ENCODE peak calls at places on chromosomes 13 and 19, in ten cellular contexts. C is Peyer's patch, N is suprapubic skin, M is heart left ventricle, H is tibial nerve, L is IMR-90, W is upper lobe of left lung, R is transverse colon, V is GM12878, O is A549. F is an unnamed sample.

GRCh38 chr19:6376512-6377193 is 920 bp upstream of the PSPN start:
- DNase-seq in V (no peak), R (no peak), O (no peak), M (no peak), W (no peak), H (no peak), C (no peak), N (no peak), L (no peak), F (no peak)

GRCh38 chr13:91491980-91492379 is 93.6 kb downstream of the GPC5 start:
- DNase-seq in M (no peak), W (no peak), R (no peak), V (no peak), O (no peak), N (no peak), L (no peak), C (no peak), H (no peak), F (no peak)

GRCh38 chr19:38068851-38069250 is 155.2 kb downstream of the DPF1 start:
- DNase-seq in L (no peak), W (no peak), M (no peak), O (no peak), V (no peak), C (no peak), R (no peak), N (no peak), H (no peak), F (no peak)

GRCh38 chr13:20882206-20882605 is 20.3 kb downstream of the XPO4 start:
- DNase-seq in V (no peak), C (no peak), H (no peak), O (no peak), M (no peak), R (no peak), W (no peak), N (no peak), L (peak), F (no peak)

GRCh38 chr19:4583961-4584669 is 24.6 kb upstream of the SEMA6B start:
- DNase-seq in W (no peak), C (no peak), V (no peak), L (no peak), R (no peak), M (no peak), H (no peak), N (no peak), O (no peak), F (no peak)

GRCh38 chr19:14021474-14021873 is 6.5 kb upstream of the RLN3 start:
- DNase-seq in N (no peak), M (no peak), C (no peak), W (no peak), V (no peak), L (no peak), H (no peak), O (no peak), R (no peak), F (no peak)

GRCh38 chr13:36096411-36097184 is 34.6 kb downstream of the DCLK1 start:
- DNase-seq in R (no peak), C (no peak), H (no peak), M (no peak), L (no peak), O (no peak), N (no peak), V (no peak), W (no peak), F (no peak)

GRCh38 chr19:47790398-47790814 is 11.9 kb downstream of the SELENOW start:
- DNase-seq in M (peak), N (peak), W (peak), H (peak), R (peak), C (peak), L (peak), V (no peak), O (peak), F (peak)

GRCh38 chr13:23407996-23408395 is 25.5 kb downstream of the SACS start:
- DNase-seq in W (no peak), L (no peak), O (no peak), N (no peak), V (no peak), M (no peak), C (no peak), R (no peak), H (no peak), F (no peak)

GRCh38 chr13:53064721-53065120 is 36.1 kb downstream of the OLFM4 start:
- DNase-seq in R (no peak), C (no peak), V (no peak), L (no peak), O (no peak), H (peak), M (no peak), W (no peak), N (no peak), F (no peak)

GRCh38 chr13:44932850-44933251 is 56.4 kb downstream of the NUFIP1 start:
- DNase-seq in W (no peak), O (peak), L (peak), V (no peak), R (no peak), C (no peak), N (peak), H (peak), M (no peak), F (no peak)

GRCh38 chr13:49220856-49221614 is 897 bp downstream of the MLNR start:
- DNase-seq in O (no peak), M (no peak), R (no peak), W (no peak), N (no peak), V (no peak), C (no peak), L (peak), H (no peak), F (no peak)

GRCh38 chr13:113422790-113423189 is 30.5 kb downstream of the ADPRHL1 start:
- DNase-seq in V (no peak), C (no peak), H (no peak), N (no peak), O (no peak), L (no peak), R (no peak), W (no peak), M (peak), F (no peak)

GRCh38 chr19:29831041-29831548 is 19.3 kb downstream of the CCNE1 start:
- DNase-seq in H (no peak), M (no peak), O (peak), W (no peak), V (no peak), N (peak), L (no peak), C (no peak), R (no peak), F (no peak)

GRCh38 chr19:35717665-35718344 is at the start of gene KMT2B:
- DNase-seq in W (no peak), C (no peak), L (no peak), H (peak), V (no peak), M (no peak), R (peak), O (peak), N (no peak), F (peak)

GRCh38 chr13:48490241-48490640 is 42.6 kb downstream of the RCBTB2 start:
- DNase-seq in O (no peak), H (no peak), W (no peak), C (no peak), R (no peak), N (no peak), M (no peak), V (no peak), L (no peak), F (no peak)

GRCh38 chr13:32225494-32225931 is 89.7 kb downstream of the ZAR1L start:
- DNase-seq in H (no peak), C (no peak), R (no peak), W (no peak), V (no peak), M (no peak), L (peak), N (no peak), O (no peak), F (no peak)

GRCh38 chr19:56144396-56144795 is 3.3 kb downstream of the ZNF444 start:
- DNase-seq in R (no peak), N (no peak), W (no peak), C (no peak), O (no peak), L (no peak), M (no peak), H (no peak), V (no peak), F (no peak)

GRCh38 chr19:48169585-48169973 is 565 bp downstream of the LIG1 start:
- DNase-seq in R (peak), N (peak), V (no peak), M (peak), O (peak), H (peak), C (peak), W (peak), L (peak), F (peak)

GRCh38 chr13:113546571-113547247 is 37.8 kb upstream of the TFDP1 start:
- DNase-seq in C (no peak), N (peak), L (peak), W (no peak), H (peak), R (peak), O (no peak), V (no peak), M (peak), F (no peak)

GRCh38 chr13:111456452-111457230 is 136.2 kb downstream of the TEX29 start:
- DNase-seq in O (no peak), M (no peak), R (no peak), W (no peak), C (no peak), H (no peak), N (no peak), V (no peak), L (no peak), F (no peak)

GRCh38 chr13:99357149-99357596 is 50.0 kb upstream of the GPR183 start:
- DNase-seq in R (no peak), H (no peak), N (no peak), W (no peak), V (peak), O (no peak), L (peak), C (no peak), M (no peak), F (no peak)

GRCh38 chr13:53198017-53198416 is 169.4 kb downstream of the OLFM4 start:
- DNase-seq in V (no peak), C (no peak), O (no peak), M (no peak), L (no peak), H (no peak), N (no peak), R (no peak), W (no peak), F (no peak)

GRCh38 chr19:40605201-40605971 is 4.2 kb downstream of the LTBP4 start:
- DNase-seq in N (no peak), H (no peak), O (peak), L (peak), R (peak), W (peak), M (peak), C (peak), V (peak), F (peak)

GRCh38 chr19:35468637-35469036 is 20.6 kb downstream of the FFAR2 start:
- DNase-seq in L (no peak), C (peak), H (peak), W (peak), V (peak), N (no peak), R (peak), M (peak), O (peak), F (no peak)

GRCh38 chr13:98648141-98648540 is 71.2 kb upstream of the STK24 start:
- DNase-seq in N (no peak), V (no peak), R (peak), M (no peak), L (no peak), O (no peak), H (no peak), W (no peak), C (no peak), F (no peak)

GRCh38 chr13:30142502-30143211 is 164.7 kb downstream of the KATNAL1 start:
- DNase-seq in O (peak), V (no peak), W (no peak), H (peak), C (no peak), R (peak), M (no peak), N (no peak), L (peak), F (peak)

DNA sequence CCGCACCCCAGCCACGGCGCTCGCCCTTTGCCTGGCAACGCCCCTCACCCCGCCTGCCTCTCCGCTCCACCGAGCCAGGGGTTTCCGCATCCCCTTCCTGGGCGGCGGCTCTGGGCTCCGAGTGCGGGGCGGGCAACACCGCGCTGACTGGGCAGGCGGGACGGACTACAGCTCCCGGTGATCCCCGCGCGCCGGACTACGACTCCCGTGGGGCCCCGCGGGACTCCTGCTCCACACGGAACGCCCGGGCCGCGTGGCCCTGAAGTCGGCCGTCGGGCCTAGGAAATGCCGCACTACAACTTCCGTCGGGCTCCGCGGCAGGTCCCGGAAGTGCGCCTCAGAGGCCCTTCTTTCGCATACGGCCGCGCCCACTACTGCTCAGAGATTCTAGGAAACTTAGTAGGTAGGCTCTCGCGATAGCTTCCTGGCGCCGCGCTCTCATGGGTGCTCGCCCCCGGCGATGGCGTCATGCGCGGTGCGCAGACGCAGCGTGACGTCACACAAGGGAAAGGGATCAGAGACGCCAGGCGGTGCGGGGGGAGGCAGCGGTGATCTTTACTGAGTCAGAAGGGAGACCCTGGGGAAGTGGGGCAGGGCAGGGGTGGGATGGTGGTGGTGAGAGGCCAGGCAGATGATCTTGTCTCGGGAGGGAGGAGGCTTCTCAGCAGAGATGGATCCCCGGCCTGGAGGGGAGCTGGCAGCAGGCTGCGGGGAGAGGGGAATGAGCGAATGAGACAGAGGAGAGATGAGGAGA is at the start of gene JOSD2:
- DNase-seq in V (peak), C (peak), N (peak), H (peak), R (peak), M (peak), O (peak), L (peak), W (peak), F (peak)
- TF ChIP-seq POLR2A in V (peak), C (no peak), N (no peak), H (peak), R (peak), M (no peak), O (peak), L (peak), W (peak), F (no peak)

DNA sequence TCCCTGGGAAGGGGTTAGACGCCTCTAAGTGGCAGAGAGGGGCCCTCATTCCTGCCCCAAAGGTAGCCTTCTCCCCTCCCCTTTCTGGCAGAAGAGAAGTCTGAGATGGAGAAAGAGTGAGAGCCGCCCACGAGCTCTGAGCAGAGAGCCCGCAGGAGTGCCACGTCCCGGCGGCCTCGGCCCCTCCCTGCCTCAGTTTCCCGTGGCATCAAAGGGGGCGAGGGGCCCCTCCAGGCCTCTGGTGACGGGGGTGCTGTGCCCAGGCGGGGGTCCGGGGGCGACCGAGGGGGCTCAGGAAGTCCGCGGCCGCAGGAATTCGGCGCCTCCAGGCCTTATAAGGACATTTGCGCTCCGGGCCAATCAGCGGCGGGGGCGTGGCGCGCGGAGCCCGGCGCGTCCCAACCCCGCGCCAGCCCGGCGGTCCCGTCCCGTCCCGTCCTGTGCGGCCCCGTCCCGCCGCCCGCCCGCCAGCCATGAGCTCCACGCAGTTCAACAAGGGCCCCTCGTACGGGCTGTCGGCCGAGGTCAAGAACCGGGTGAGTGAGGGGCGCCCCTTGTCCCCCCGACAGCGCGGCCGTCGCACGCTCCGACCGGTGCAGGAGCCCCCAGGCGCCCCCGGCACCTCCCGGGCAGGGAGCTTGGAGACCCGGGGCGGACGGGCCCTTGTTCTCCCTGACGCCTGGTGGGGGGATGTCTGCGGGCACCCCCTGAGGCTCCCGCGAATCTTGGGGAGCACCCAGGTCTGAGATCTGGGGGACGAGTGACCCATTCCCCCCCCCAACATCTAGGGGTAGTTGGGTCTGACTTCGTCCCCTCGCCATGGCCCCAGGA is at the start of gene CNN2:
- DNase-seq in V (no peak), M (peak), W (peak), L (peak), O (peak), H (peak), R (peak), C (peak), N (peak), F (peak)
- TF ChIP-seq POLR2A in V (peak), M (peak), W (peak), L (peak), O (peak), H (no peak), R (peak), C (peak), N (peak), F (peak)

GRCh38 chr19:17311455-17312248 is 2.3 kb downstream of the DDA1 start:
- DNase-seq in C (no peak), L (peak), W (no peak), O (peak), M (no peak), R (no peak), H (no peak), N (no peak), V (no peak), F (no peak)
- TF ChIP-seq POLR2A in C (no peak), L (no peak), W (no peak), O (no peak), M (no peak), R (no peak), H (no peak), N (no peak), V (no peak), F (no peak)

GRCh38 chr13:40796649-40797048 is 7.2 kb downstream of the SLC25A15 start:
- DNase-seq in O (no peak), R (no peak), V (no peak), W (no peak), M (no peak), N (no peak), H (no peak), L (no peak), C (no peak), F (no peak)

GRCh38 chr13:40800559-40800958 is 11.1 kb downstream of the SLC25A15 start:
- DNase-seq in C (no peak), W (no peak), R (no peak), H (no peak), O (no peak), N (no peak), L (no peak), M (no peak), V (no peak), F (no peak)

GRCh38 chr13:40801255-40802217 is 12.1 kb downstream of the SLC25A15 start:
- DNase-seq in L (no peak), N (no peak), W (no peak), H (no peak), C (no peak), R (peak), O (no peak), V (no peak), M (no peak), F (no peak)

GRCh38 chr13:40799508-40799907 is 10.1 kb downstream of the SLC25A15 start:
- DNase-seq in C (no peak), H (no peak), W (no peak), M (no peak), N (no peak), O (no peak), V (no peak), L (no peak), R (no peak), F (no peak)

DNA sequence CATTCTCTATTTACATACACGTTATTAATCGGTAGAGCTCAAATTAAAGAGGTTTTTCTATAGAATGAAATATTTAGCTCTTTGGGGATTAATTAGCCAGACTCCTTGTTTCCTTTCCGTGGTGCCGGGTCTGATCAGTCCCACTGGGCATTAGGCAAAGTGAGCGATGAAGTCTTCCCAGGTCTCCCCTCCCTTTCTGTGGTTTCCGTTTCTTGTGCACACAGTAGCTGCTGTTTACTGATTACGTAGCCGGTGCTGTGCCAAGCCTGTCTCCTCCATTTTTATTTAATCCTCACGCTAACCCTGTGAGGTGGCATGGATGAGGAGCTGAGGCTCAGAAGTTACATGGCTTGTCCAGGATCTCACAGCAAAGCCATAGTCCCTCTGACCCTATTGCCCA is 9.0 kb downstream of the SLC25A15 start:
- DNase-seq in C (no peak), M (no peak), H (no peak), N (no peak), O (no peak), W (peak), V (no peak), L (no peak), R (no peak), F (no peak)
- TF ChIP-seq POLR2A in C (no peak), M (no peak), H (no peak), N (no peak), O (no peak), W (no peak), V (no peak), L (no peak), R (no peak), F (no peak)

GRCh38 chr19:12496480-12496879 is 11.9 kb upstream of the ZNF709 start:
- DNase-seq in L (no peak), W (no peak), H (no peak), N (no peak), V (no peak), M (no peak), O (no peak), R (no peak), C (no peak), F (no peak)

GRCh38 chr19:12494260-12494860 is 9.7 kb upstream of the ZNF709 start:
- DNase-seq in C (no peak), L (no peak), O (no peak), W (no peak), V (no peak), R (no peak), N (no peak), H (no peak), M (no peak), F (no peak)

GRCh38 chr19:12497032-12497431 is 12.4 kb upstream of the ZNF709 start:
- DNase-seq in M (no peak), L (no peak), O (no peak), R (no peak), H (no peak), N (no peak), W (no peak), V (no peak), C (no peak), F (no peak)

GRCh38 chr19:12495002-12495802 is 10.6 kb upstream of the ZNF709 start:
- DNase-seq in C (peak), W (peak), M (peak), L (peak), V (peak), H (peak), N (peak), O (peak), R (peak), F (peak)
- TF ChIP-seq POLR2A in C (peak), W (peak), M (no peak), L (peak), V (peak), H (peak), N (no peak), O (no peak), R (peak), F (peak)

F was measured in sigmoid colon.